ENCODE peak calls at places on chromosomes 5 and 9, in seven cellular contexts. One of them, this sample, is unnamed. For H3K4me1, the result is how much of the 10 kb centered on the place peaks cover.

GRCh38 chr9:95055851-95056551 is 261.5 kb downstream of the FANCC start:
- DNase-seq in mesendoderm: peak
- DNase-seq in fibroblast of lung: peak
- DNase-seq in transverse colon: no peak
- DNase-seq in cardiac muscle cell: peak
- DNase-seq in H1: no peak
- DNase-seq in ovary: no peak
- DNase-seq in this sample: no peak

GRCh38 chr9:114895605-114896004 is 34.8 kb downstream of the TNFSF8 start:
- DNase-seq in mesendoderm: no peak
- DNase-seq in fibroblast of lung: peak
- DNase-seq in transverse colon: no peak
- DNase-seq in cardiac muscle cell: peak
- DNase-seq in H1: no peak
- DNase-seq in ovary: no peak
- DNase-seq in this sample: no peak

GRCh38 chr9:12426198-12426864 is 266.9 kb upstream of the TYRP1 start:
- DNase-seq in mesendoderm: peak
- DNase-seq in fibroblast of lung: peak
- DNase-seq in transverse colon: no peak
- DNase-seq in cardiac muscle cell: peak
- DNase-seq in H1: no peak
- DNase-seq in ovary: no peak
- DNase-seq in this sample: no peak

GRCh38 chr5:126837907-126838539 is 61.1 kb downstream of the LMNB1 start:
- DNase-seq in mesendoderm: no peak
- DNase-seq in fibroblast of lung: peak
- DNase-seq in transverse colon: no peak
- DNase-seq in cardiac muscle cell: peak
- DNase-seq in H1: no peak
- DNase-seq in ovary: no peak
- DNase-seq in this sample: peak

GRCh38 chr9:27351438-27351837 is 54.5 kb upstream of the EQTN start:
- DNase-seq in mesendoderm: no peak
- DNase-seq in fibroblast of lung: peak
- DNase-seq in transverse colon: no peak
- DNase-seq in cardiac muscle cell: peak
- DNase-seq in H1: no peak
- DNase-seq in ovary: peak
- DNase-seq in this sample: no peak

GRCh38 chr5:91281409-91281808 is 101.7 kb downstream of the ARRDC3 start:
- DNase-seq in mesendoderm: no peak
- DNase-seq in fibroblast of lung: peak
- DNase-seq in transverse colon: no peak
- DNase-seq in cardiac muscle cell: peak
- DNase-seq in H1: no peak
- DNase-seq in ovary: no peak
- DNase-seq in this sample: no peak

GRCh38 chr9:109238677-109239076 is 71.6 kb upstream of the FRRS1L start:
- DNase-seq in mesendoderm: no peak
- DNase-seq in fibroblast of lung: no peak
- DNase-seq in transverse colon: no peak
- DNase-seq in cardiac muscle cell: no peak
- DNase-seq in H1: no peak
- DNase-seq in ovary: no peak
- DNase-seq in this sample: no peak

GRCh38 chr9:104969116-104969515 is 41.2 kb upstream of the ABCA1 start:
- DNase-seq in mesendoderm: no peak
- DNase-seq in fibroblast of lung: no peak
- DNase-seq in transverse colon: no peak
- DNase-seq in cardiac muscle cell: no peak
- DNase-seq in H1: no peak
- DNase-seq in ovary: no peak
- DNase-seq in this sample: no peak

GRCh38 chr5:1764606-1764960 is 35.1 kb downstream of the MRPL36 start:
- DNase-seq in mesendoderm: no peak
- DNase-seq in fibroblast of lung: no peak
- DNase-seq in transverse colon: no peak
- DNase-seq in cardiac muscle cell: no peak
- DNase-seq in H1: no peak
- DNase-seq in ovary: no peak
- DNase-seq in this sample: no peak

GRCh38 chr9:70924905-70925547 is 196.4 kb downstream of the TRPM3 start:
- DNase-seq in mesendoderm: peak
- DNase-seq in fibroblast of lung: peak
- DNase-seq in transverse colon: peak
- DNase-seq in cardiac muscle cell: peak
- DNase-seq in H1: no peak
- DNase-seq in ovary: peak
- DNase-seq in this sample: peak

GRCh38 chr9:126844085-126844484 is 16.4 kb upstream of the ZBTB34 start:
- DNase-seq in mesendoderm: no peak
- DNase-seq in fibroblast of lung: peak
- DNase-seq in transverse colon: no peak
- DNase-seq in cardiac muscle cell: peak
- DNase-seq in H1: no peak
- DNase-seq in ovary: no peak
- DNase-seq in this sample: no peak

GRCh38 chr9:23850242-23851023 is 24.4 kb upstream of the ELAVL2 start:
- DNase-seq in mesendoderm: peak
- DNase-seq in fibroblast of lung: no peak
- DNase-seq in transverse colon: no peak
- DNase-seq in cardiac muscle cell: no peak
- DNase-seq in H1: no peak
- DNase-seq in ovary: no peak
- DNase-seq in this sample: no peak

GRCh38 chr9:119836036-119836435 is 466.8 kb upstream of the BRINP1 start:
- DNase-seq in mesendoderm: peak
- DNase-seq in fibroblast of lung: no peak
- DNase-seq in transverse colon: no peak
- DNase-seq in cardiac muscle cell: no peak
- DNase-seq in H1: no peak
- DNase-seq in ovary: no peak
- DNase-seq in this sample: no peak

GRCh38 chr9:91056917-91057316 is 255.3 kb downstream of the SYK start:
- DNase-seq in mesendoderm: no peak
- DNase-seq in fibroblast of lung: peak
- DNase-seq in transverse colon: no peak
- DNase-seq in cardiac muscle cell: no peak
- DNase-seq in H1: no peak
- DNase-seq in ovary: no peak
- DNase-seq in this sample: no peak

GRCh38 chr9:90814355-90814754 is 12.7 kb downstream of the SYK start:
- DNase-seq in mesendoderm: no peak
- DNase-seq in fibroblast of lung: no peak
- DNase-seq in transverse colon: no peak
- DNase-seq in cardiac muscle cell: no peak
- DNase-seq in H1: no peak
- DNase-seq in ovary: no peak
- DNase-seq in this sample: no peak

DNA sequence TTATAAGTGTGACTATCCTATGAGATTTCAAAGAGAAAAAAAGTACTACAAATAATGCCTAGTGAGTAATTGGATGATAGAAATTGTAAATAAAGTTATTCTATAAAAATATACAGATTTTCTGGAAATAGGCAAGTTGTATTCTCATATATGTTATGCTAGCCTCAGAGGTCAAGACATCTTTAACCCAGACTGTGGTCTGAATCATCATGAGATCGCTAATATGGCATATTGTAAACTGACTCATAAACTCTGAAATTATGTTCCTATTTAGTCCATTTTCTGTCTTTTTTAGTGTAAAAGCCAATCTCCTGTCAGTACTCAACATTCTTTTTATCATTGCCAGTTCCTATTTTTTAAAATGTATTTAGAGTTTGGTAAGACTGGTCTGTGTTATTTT is 14.2 kb downstream of the LOX start:
- DNase-seq in mesendoderm: no peak
- DNase-seq in fibroblast of lung: peak
- DNase-seq in transverse colon: no peak
- DNase-seq in cardiac muscle cell: no peak
- DNase-seq in H1: no peak
- DNase-seq in ovary: no peak
- DNase-seq in this sample: no peak
- H3K4me1 ChIP-seq in mesendoderm: under half
- H3K4me1 ChIP-seq in fibroblast of lung: under half
- H3K4me1 ChIP-seq in transverse colon: under half
- H3K4me1 ChIP-seq in cardiac muscle cell: under half
- H3K4me1 ChIP-seq in H1: under half
- H3K4me1 ChIP-seq in ovary: under half
- H3K4me1 ChIP-seq in this sample: under half

DNA sequence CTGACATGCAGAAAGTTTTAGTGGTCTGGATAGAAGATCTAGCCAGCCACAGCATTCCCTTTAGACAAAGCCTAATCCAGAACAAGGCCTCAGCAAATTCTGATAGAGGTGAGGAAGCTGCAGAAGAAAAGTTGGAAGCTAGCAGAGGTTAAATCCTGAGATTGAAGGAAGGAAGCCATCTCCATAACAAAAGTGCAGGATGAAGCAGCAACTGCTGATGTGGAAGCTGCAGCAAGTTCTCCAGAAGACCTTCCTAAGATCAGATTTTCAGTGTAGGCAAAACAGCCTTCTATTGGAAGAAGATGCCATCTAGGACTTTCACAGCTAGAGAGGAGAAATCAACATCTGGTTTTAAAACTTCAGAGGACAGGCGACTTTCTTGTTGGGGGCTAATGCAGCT is 77.5 kb downstream of the TRIO start:
- DNase-seq in mesendoderm: no peak
- DNase-seq in fibroblast of lung: no peak
- DNase-seq in transverse colon: no peak
- DNase-seq in cardiac muscle cell: no peak
- DNase-seq in H1: no peak
- DNase-seq in ovary: no peak
- DNase-seq in this sample: no peak
- H3K4me1 ChIP-seq in mesendoderm: under half
- H3K4me1 ChIP-seq in fibroblast of lung: under half
- H3K4me1 ChIP-seq in transverse colon: half or more
- H3K4me1 ChIP-seq in cardiac muscle cell: under half
- H3K4me1 ChIP-seq in H1: under half
- H3K4me1 ChIP-seq in ovary: under half
- H3K4me1 ChIP-seq in this sample: under half

DNA sequence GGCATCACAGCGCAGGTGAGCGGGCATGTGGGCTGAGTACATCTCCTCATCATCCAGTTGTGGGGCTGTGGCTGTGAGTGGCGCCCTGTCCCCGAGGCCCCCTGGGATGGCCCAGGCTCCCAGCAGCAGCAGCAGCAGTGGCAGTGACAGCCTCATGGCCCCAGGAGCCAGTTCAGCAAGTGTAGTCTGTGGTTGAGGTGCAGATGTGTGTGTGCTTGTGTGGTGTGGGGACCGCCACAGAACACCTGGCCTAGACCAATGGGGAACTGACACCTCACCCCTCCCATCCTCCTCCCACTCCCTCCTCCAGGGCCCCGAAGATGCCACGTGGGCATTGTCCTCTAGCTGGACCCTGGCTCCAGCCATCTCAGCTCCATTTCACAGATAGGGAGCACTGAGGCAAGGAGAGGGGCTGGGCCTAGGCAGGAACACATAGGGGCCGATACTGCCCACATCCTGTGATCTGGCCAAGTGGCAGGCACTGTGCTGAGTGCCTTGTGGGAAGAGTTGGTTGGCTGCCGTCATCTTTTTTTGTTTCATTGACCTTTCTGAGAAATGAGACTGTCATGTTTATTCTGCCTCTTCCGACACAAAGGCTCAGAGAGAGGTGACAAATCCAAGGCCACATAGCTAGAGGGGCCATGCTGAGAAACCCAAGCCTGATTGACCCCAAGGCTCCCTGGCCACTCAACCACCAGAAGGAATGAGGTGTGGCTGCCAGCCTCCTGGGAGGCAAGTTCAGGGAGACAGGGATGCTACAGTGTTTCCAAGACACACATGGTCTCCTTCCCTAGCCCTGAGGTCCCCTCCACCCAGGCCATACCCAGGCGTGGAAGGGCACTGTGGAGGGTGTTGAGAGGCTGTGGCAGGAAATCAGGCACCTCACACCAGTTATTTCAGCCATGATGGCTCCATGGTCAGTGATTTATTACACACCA is at the start of gene MZB1:
- DNase-seq in mesendoderm: no peak
- DNase-seq in fibroblast of lung: no peak
- DNase-seq in transverse colon: peak
- DNase-seq in cardiac muscle cell: no peak
- DNase-seq in H1: no peak
- DNase-seq in ovary: no peak
- DNase-seq in this sample: peak
- H3K4me1 ChIP-seq in mesendoderm: under half
- H3K4me1 ChIP-seq in fibroblast of lung: under half
- H3K4me1 ChIP-seq in transverse colon: half or more
- H3K4me1 ChIP-seq in cardiac muscle cell: under half
- H3K4me1 ChIP-seq in H1: under half
- H3K4me1 ChIP-seq in ovary: under half
- H3K4me1 ChIP-seq in this sample: half or more

GRCh38 chr5:140325486-140325885 is 20.9 kb downstream of the HBEGF start:
- DNase-seq in mesendoderm: no peak
- DNase-seq in fibroblast of lung: no peak
- DNase-seq in transverse colon: no peak
- DNase-seq in cardiac muscle cell: no peak
- DNase-seq in H1: no peak
- DNase-seq in ovary: no peak
- DNase-seq in this sample: no peak
- H3K4me1 ChIP-seq in mesendoderm: under half
- H3K4me1 ChIP-seq in fibroblast of lung: under half
- H3K4me1 ChIP-seq in transverse colon: under half
- H3K4me1 ChIP-seq in cardiac muscle cell: under half
- H3K4me1 ChIP-seq in H1: under half
- H3K4me1 ChIP-seq in ovary: under half
- H3K4me1 ChIP-seq in this sample: under half

GRCh38 chr9:136671254-136671614 is 8.5 kb downstream of the EGFL7 start:
- DNase-seq in mesendoderm: no peak
- DNase-seq in fibroblast of lung: no peak
- DNase-seq in transverse colon: no peak
- DNase-seq in cardiac muscle cell: no peak
- DNase-seq in H1: no peak
- DNase-seq in ovary: no peak
- DNase-seq in this sample: no peak
- H3K4me1 ChIP-seq in mesendoderm: under half
- H3K4me1 ChIP-seq in fibroblast of lung: under half
- H3K4me1 ChIP-seq in transverse colon: under half
- H3K4me1 ChIP-seq in cardiac muscle cell: under half
- H3K4me1 ChIP-seq in H1: under half
- H3K4me1 ChIP-seq in ovary: under half
- H3K4me1 ChIP-seq in this sample: under half

GRCh38 chr5:10702911-10703491 is 58.0 kb downstream of the DAP start:
- DNase-seq in mesendoderm: peak
- DNase-seq in fibroblast of lung: peak
- DNase-seq in transverse colon: no peak
- DNase-seq in cardiac muscle cell: peak
- DNase-seq in H1: no peak
- DNase-seq in ovary: no peak
- DNase-seq in this sample: no peak

GRCh38 chr5:10703676-10704075 is 57.4 kb downstream of the DAP start:
- DNase-seq in mesendoderm: no peak
- DNase-seq in fibroblast of lung: no peak
- DNase-seq in transverse colon: peak
- DNase-seq in cardiac muscle cell: no peak
- DNase-seq in H1: no peak
- DNase-seq in ovary: no peak
- DNase-seq in this sample: no peak

GRCh38 chr5:10701567-10702039 is 59.4 kb downstream of the DAP start:
- DNase-seq in mesendoderm: peak
- DNase-seq in fibroblast of lung: peak
- DNase-seq in transverse colon: no peak
- DNase-seq in cardiac muscle cell: peak
- DNase-seq in H1: no peak
- DNase-seq in ovary: peak
- DNase-seq in this sample: peak

GRCh38 chr5:10700516-10700915 is 60.5 kb downstream of the DAP start:
- DNase-seq in mesendoderm: no peak
- DNase-seq in fibroblast of lung: no peak
- DNase-seq in transverse colon: no peak
- DNase-seq in cardiac muscle cell: no peak
- DNase-seq in H1: no peak
- DNase-seq in ovary: no peak
- DNase-seq in this sample: no peak

GRCh38 chr5:10702040-10702629 is 58.9 kb downstream of the DAP start:
- DNase-seq in mesendoderm: no peak
- DNase-seq in fibroblast of lung: peak
- DNase-seq in transverse colon: no peak
- DNase-seq in cardiac muscle cell: peak
- DNase-seq in H1: no peak
- DNase-seq in ovary: peak
- DNase-seq in this sample: no peak
- H3K4me1 ChIP-seq in mesendoderm: under half
- H3K4me1 ChIP-seq in fibroblast of lung: under half
- H3K4me1 ChIP-seq in transverse colon: under half
- H3K4me1 ChIP-seq in cardiac muscle cell: under half
- H3K4me1 ChIP-seq in H1: under half
- H3K4me1 ChIP-seq in ovary: under half
- H3K4me1 ChIP-seq in this sample: under half